ENCODE peak calls at places on chromosomes 3 and 15, in five cellular contexts. One of them, this sample, is unnamed.

GRCh38 chr15:89375093-89376062 is 40.8 kb upstream of the POLG start:
- DNase-seq in T-helper 9 cell: no peak
- DNase-seq in nucleus accumbens: no peak
- DNase-seq in natural killer cell: no peak
- DNase-seq in NCI-H1417 treated with DMSO at 0.1 percent for 48 hours: no peak
- DNase-seq in this sample: no peak

GRCh38 chr3:52892625-52893311 is 4.6 kb downstream of the STIMATE start:
- DNase-seq in T-helper 9 cell: peak
- DNase-seq in nucleus accumbens: no peak
- DNase-seq in natural killer cell: no peak
- DNase-seq in NCI-H1417 treated with DMSO at 0.1 percent for 48 hours: no peak
- DNase-seq in this sample: no peak

GRCh38 chr15:57772223-57772957 is 65.9 kb downstream of the POLR2M start:
- DNase-seq in natural killer cell: no peak
- DNase-seq in NCI-H1417 treated with DMSO at 0.1 percent for 48 hours: no peak
- DNase-seq in nucleus accumbens: no peak
- DNase-seq in T-helper 9 cell: no peak
- DNase-seq in this sample: no peak

GRCh38 chr3:170563712-170564423 is 22.0 kb downstream of the SLC7A14 start:
- DNase-seq in nucleus accumbens: no peak
- DNase-seq in natural killer cell: no peak
- DNase-seq in NCI-H1417 treated with DMSO at 0.1 percent for 48 hours: no peak
- DNase-seq in T-helper 9 cell: no peak
- DNase-seq in this sample: no peak

GRCh38 chr3:185766645-185767323 is 58.1 kb downstream of the IGF2BP2 start:
- DNase-seq in nucleus accumbens: no peak
- DNase-seq in T-helper 9 cell: no peak
- DNase-seq in NCI-H1417 treated with DMSO at 0.1 percent for 48 hours: no peak
- DNase-seq in natural killer cell: no peak
- DNase-seq in this sample: no peak

GRCh38 chr3:67077656-67078055 is 79.5 kb downstream of the KBTBD8 start:
- DNase-seq in T-helper 9 cell: no peak
- DNase-seq in natural killer cell: no peak
- DNase-seq in NCI-H1417 treated with DMSO at 0.1 percent for 48 hours: no peak
- DNase-seq in nucleus accumbens: no peak
- DNase-seq in this sample: no peak

GRCh38 chr3:150216041-150216811 is 191.9 kb upstream of the TSC22D2 start:
- DNase-seq in NCI-H1417 treated with DMSO at 0.1 percent for 48 hours: peak
- DNase-seq in natural killer cell: no peak
- DNase-seq in T-helper 9 cell: no peak
- DNase-seq in nucleus accumbens: no peak
- DNase-seq in this sample: no peak

GRCh38 chr3:108018552-108018951 is 72.3 kb downstream of the CD47 start:
- DNase-seq in T-helper 9 cell: no peak
- DNase-seq in NCI-H1417 treated with DMSO at 0.1 percent for 48 hours: no peak
- DNase-seq in natural killer cell: no peak
- DNase-seq in nucleus accumbens: no peak
- DNase-seq in this sample: no peak

GRCh38 chr15:40075298-40076044 is 33.2 kb downstream of the BMF start:
- DNase-seq in nucleus accumbens: no peak
- DNase-seq in T-helper 9 cell: no peak
- DNase-seq in natural killer cell: no peak
- DNase-seq in NCI-H1417 treated with DMSO at 0.1 percent for 48 hours: no peak
- DNase-seq in this sample: peak

This sample was measured in stomach.